ENCODE peak calls at places on chromosomes 16 and 17, in six cellular contexts. F is substantia nigra, N is AG04450, G is lower lobe of right lung, K is cardiac muscle cell, S is kidney. Q is an unnamed sample.

GRCh38 chr16:4663756-4664465 is 29.5 kb upstream of the NUDT16L1 start:
- DNase-seq in F (peak; percentile 42), N (no peak), G (peak; percentile 80), K (no peak), S (no peak), Q (no peak)

GRCh38 chr17:59785091-59785799 is 77.8 kb downstream of the VMP1 start:
- DNase-seq in F (no peak), N (no peak), G (no peak), K (no peak), S (no peak), Q (no peak)

GRCh38 chr16:77993111-77993571 is 29.2 kb upstream of the CLEC3A start:
- DNase-seq in F (no peak), N (peak; percentile 18), G (no peak), K (no peak), S (no peak), Q (no peak)

GRCh38 chr17:39219647-39220154 is 6.0 kb downstream of the STAC2 start:
- DNase-seq in F (peak; percentile 34), N (no peak), G (no peak), K (peak; percentile 57), S (no peak), Q (no peak)

GRCh38 chr17:31435581-31435980 is 44.1 kb downstream of the RAB11FIP4 start:
- DNase-seq in F (no peak), N (no peak), G (no peak), K (no peak), S (peak; percentile 43), Q (no peak)

GRCh38 chr16:82061861-82062525 is 26.9 kb downstream of the HSD17B2 start:
- DNase-seq in F (no peak), N (no peak), G (no peak), K (peak; percentile 10), S (no peak), Q (no peak)

GRCh38 chr17:82536220-82537201 is 17.0 kb downstream of the FOXK2 start:
- DNase-seq in F (no peak), N (peak; percentile 52), G (peak; percentile 67), K (peak; percentile 47), S (no peak), Q (no peak)

GRCh38 chr17:82301300-82301915 is 16.0 kb downstream of the CD7 start:
- DNase-seq in F (no peak), N (no peak), G (no peak), K (no peak), S (no peak), Q (no peak)

GRCh38 chr16:53745753-53746258 is 41.9 kb downstream of the FTO start:
- DNase-seq in F (no peak), N (no peak), G (no peak), K (no peak), S (no peak), Q (no peak)

GRCh38 chr16:14494396-14494795 is 135.7 kb downstream of the PARN start:
- DNase-seq in F (no peak), N (no peak), G (no peak), K (no peak), S (no peak), Q (no peak)

GRCh38 chr17:304461-304860 is 48.1 kb downstream of the RPH3AL start:
- DNase-seq in F (no peak), N (no peak), G (peak; percentile 11), K (peak; percentile 30), S (peak; percentile 82), Q (no peak)

GRCh38 chr16:71424626-71425025 is 17.2 kb downstream of the TLE7 start:
- DNase-seq in F (no peak), N (no peak), G (no peak), K (no peak), S (no peak), Q (no peak)
- H3K27ac ChIP-seq in F (no peak overlapping the region), N (no peak overlapping the region), G (no peak overlapping the region), K (no peak overlapping the region), S (no peak overlapping the region), Q (no peak overlapping the region)

DNA sequence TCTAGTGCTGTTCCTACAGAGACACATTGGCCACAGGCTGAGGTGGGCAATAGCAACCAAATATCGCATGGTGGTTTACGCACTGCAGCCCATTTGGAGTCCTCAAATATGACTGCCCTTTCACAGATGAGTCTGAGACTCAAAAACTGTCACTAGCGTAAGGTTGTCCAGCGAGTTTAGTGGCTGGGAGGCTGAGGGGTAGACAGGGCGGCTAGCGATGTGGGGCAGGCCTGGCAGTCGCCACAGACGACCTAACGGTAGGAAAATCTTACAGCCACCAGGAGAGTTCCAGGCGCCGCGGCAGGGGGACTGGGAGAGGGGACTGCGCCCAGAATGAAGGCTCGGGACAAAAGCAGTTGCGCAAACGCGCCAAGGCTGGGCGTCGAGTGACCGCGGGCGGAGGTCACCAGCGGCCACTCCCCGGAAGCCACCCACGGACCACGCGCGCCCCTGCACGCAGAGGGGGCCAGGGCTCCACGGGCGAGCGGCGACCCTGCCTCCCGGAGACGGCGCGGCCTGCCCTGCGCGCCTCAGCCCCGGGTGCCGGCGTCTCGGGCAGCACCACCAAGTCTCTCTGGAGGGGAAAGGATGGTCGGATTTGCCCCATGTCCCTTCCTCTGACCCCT is 699 bp upstream of the MAP1LC3B start:
- DNase-seq in F (peak; percentile 69), N (no peak), G (peak; percentile 89), K (peak; percentile 56), S (peak; percentile 92), Q (no peak)
- H3K27ac ChIP-seq in F (peak overlapping the region; percentile 98), N (peak overlapping the region; percentile 71), G (peak overlapping the region; percentile 99), K (peak overlapping the region; percentile 95), S (peak overlapping the region; percentile 97), Q (peak overlapping the region; percentile 85)

GRCh38 chr16:10868562-10869469 is 8.2 kb upstream of the CIITA start:
- DNase-seq in F (peak; percentile 16), N (no peak), G (peak; percentile 78), K (no peak), S (peak; percentile 84), Q (no peak)
- H3K27ac ChIP-seq in F (no peak overlapping the region), N (no peak overlapping the region), G (peak overlapping the region; percentile 71), K (no peak overlapping the region), S (peak overlapping the region; percentile 33), Q (no peak overlapping the region)

DNA sequence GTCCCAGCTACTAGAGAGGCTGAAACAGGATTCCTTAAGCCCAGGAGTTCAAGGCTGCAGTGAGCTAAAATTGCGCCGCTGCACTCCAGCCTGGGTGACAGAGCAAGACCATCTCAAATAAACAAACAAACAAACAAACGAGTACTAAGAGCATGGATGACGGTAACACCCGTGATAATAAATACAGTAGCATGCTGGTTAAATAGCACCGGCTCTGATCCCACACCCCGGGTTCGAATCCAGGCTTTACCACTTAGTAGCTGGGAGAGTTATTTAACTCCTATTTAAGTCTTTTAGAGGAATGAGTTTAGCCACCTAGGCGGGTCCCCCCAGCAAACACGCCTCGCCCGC is 302 bp upstream of the METTL22 start:
- DNase-seq in F (no peak), N (no peak), G (no peak), K (no peak), S (no peak), Q (no peak)
- H3K27ac ChIP-seq in F (peak overlapping the region; percentile 75), N (no peak overlapping the region), G (peak overlapping the region; percentile 92), K (peak overlapping the region; percentile 94), S (no peak overlapping the region), Q (no peak overlapping the region)

GRCh38 chr17:66712453-66712852 is 122.5 kb upstream of the CACNG5 start:
- DNase-seq in F (no peak), N (no peak), G (no peak), K (no peak), S (no peak), Q (no peak)
- H3K27ac ChIP-seq in F (peak overlapping the region; percentile 17), N (no peak overlapping the region), G (peak overlapping the region; percentile 65), K (no peak overlapping the region), S (no peak overlapping the region), Q (no peak overlapping the region)

GRCh38 chr17:4513113-4514032 is 14.7 kb downstream of the SPNS2 start:
- DNase-seq in F (no peak), N (no peak), G (no peak), K (no peak), S (no peak), Q (no peak)
- H3K27ac ChIP-seq in F (peak overlapping the region; percentile 66), N (no peak overlapping the region), G (peak overlapping the region; percentile 70), K (no peak overlapping the region), S (peak overlapping the region; percentile 41), Q (no peak overlapping the region)